ENCODE peak calls at places on chromosomes 4 and X, in eight cellular contexts. H is GM12891, E is IMR-90, O is suprapubic skin, X is Peyer's patch, S is body of pancreas, B is GM12892, I is ovary. R is an unnamed sample.

GRCh38 chrX:68843992-68844391 is 15.2 kb downstream of the EFNB1 start:
- DNase-seq in H (no peak), E (no peak), O (no peak), X (peak; percentile 59), S (no peak), B (no peak), I (no peak), R (no peak)

GRCh38 chr4:137819964-137820383 is 287.7 kb upstream of the PCDH18 start:
- DNase-seq in H (peak; percentile 7), E (peak; percentile 65), O (no peak), X (no peak), S (peak; percentile 14), B (no peak), I (no peak), R (peak; percentile 2)

GRCh38 chr4:82473621-82474164 is 43.3 kb downstream of the ENOPH1 start:
- DNase-seq in H (no peak), E (no peak), O (no peak), X (no peak), S (no peak), B (no peak), I (no peak), R (no peak)

GRCh38 chr4:83358410-83358809 is 23.8 kb upstream of the HPSE start:
- DNase-seq in H (no peak), E (peak; percentile 73), O (no peak), X (no peak), S (no peak), B (no peak), I (no peak), R (peak; percentile 35)

GRCh38 chrX:19127649-19128168 is 5.4 kb upstream of the ADGRG2 start:
- DNase-seq in H (no peak), E (no peak), O (no peak), X (no peak), S (no peak), B (no peak), I (no peak), R (no peak)

GRCh38 chr4:63777571-63777970 is 631.7 kb downstream of the TECRL start:
- DNase-seq in H (no peak), E (no peak), O (no peak), X (no peak), S (no peak), B (no peak), I (no peak), R (no peak)

GRCh38 chr4:56986192-56986591 is 7.5 kb downstream of the POLR2B start:
- DNase-seq in H (no peak), E (no peak), O (no peak), X (no peak), S (no peak), B (no peak), I (no peak), R (no peak)

GRCh38 chrX:38151426-38151825 is 69.2 kb downstream of the SRPX start:
- DNase-seq in H (no peak), E (peak; percentile 34), O (no peak), X (no peak), S (no peak), B (no peak), I (no peak), R (no peak)

GRCh38 chrX:51876441-51876840 is 17.0 kb upstream of the MAGED1 start:
- DNase-seq in H (no peak), E (peak; percentile 71), O (no peak), X (no peak), S (no peak), B (no peak), I (no peak), R (no peak)

GRCh38 chr4:103075894-103076776 is at the start of gene SLC9B2:
- DNase-seq in H (peak; percentile 35), E (peak; percentile 56), O (peak; percentile 80), X (peak; percentile 77), S (peak; percentile 53), B (peak; percentile 37), I (peak; percentile 79), R (peak; percentile 28)

GRCh38 chr4:155777971-155778710 is 19.3 kb downstream of the GUCY1B1 start:
- DNase-seq in H (no peak), E (peak; percentile 84), O (no peak), X (no peak), S (peak; percentile 57), B (no peak), I (no peak), R (no peak)

GRCh38 chr4:47031011-47031678 is at the start of gene GABRB1:
- DNase-seq in H (no peak), E (peak; percentile 61), O (no peak), X (peak; percentile 82), S (peak; percentile 71), B (no peak), I (peak; percentile 15), R (peak; percentile 9)

GRCh38 chr4:186472948-186473347 is 82.4 kb downstream of the MTNR1A start:
- DNase-seq in H (no peak), E (peak; percentile 56), O (no peak), X (no peak), S (no peak), B (no peak), I (no peak), R (peak; percentile 10)

GRCh38 chr4:140152015-140152703 is 1.8 kb downstream of the MAML3 start:
- DNase-seq in H (peak; percentile 27), E (no peak), O (peak; percentile 85), X (peak; percentile 89), S (peak; percentile 74), B (peak; percentile 31), I (peak; percentile 83), R (peak; percentile 33)

GRCh38 chr4:140152760-140153418 is 1.1 kb downstream of the MAML3 start:
- DNase-seq in H (peak; percentile 19), E (peak; percentile 44), O (peak; percentile 78), X (peak; percentile 75), S (peak; percentile 74), B (peak; percentile 10), I (peak; percentile 75), R (no peak)

GRCh38 chr4:140154572-140154891 is 548 bp upstream of the MAML3 start:
- DNase-seq in H (no peak), E (no peak), O (no peak), X (no peak), S (no peak), B (no peak), I (no peak), R (no peak)

GRCh38 chr4:140153419-140153743 is 603 bp downstream of the MAML3 start:
- DNase-seq in H (no peak), E (no peak), O (no peak), X (no peak), S (no peak), B (no peak), I (no peak), R (no peak)

DNA sequence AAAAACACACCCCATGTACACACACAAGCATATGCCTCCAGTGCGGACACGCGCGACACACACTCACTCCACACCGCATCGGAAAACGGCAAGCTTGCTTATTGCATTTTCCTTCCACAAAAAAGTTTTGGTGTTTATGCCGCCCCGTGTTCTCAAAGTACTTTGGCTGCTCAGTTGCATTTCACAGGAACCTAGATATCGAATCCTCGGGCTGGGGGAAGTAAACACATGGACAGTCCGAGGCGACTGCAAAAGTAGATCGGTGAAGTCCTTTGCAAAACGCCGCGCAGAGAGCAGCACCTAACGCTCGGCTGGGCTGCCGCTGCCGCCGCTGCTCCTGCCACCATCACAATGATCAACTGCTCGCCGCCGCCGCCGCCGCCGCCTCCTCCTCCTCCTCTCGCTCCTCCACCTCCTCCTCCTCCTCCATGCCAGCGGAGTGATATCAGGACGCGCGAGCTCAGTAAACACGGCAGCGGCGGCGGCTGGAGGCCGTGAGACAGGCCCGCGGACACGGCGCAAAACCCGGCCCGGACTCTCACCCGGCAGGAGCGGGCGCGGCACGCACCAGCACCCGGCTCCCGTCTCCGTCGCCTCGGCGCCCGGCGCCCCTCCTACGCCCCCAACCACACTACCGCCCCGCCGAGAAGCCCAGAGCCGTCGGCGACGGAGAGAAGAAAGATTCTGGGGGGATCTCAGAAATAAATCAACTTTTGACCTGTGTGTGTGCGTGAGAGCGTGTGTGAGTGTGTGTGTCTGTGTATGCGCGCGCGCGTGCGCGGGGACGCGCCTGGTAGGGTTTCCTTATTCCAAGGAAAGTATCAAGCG is at the start of gene MAML3:
- DNase-seq in H (peak; percentile 37), E (peak; percentile 96), O (peak; percentile 96), X (peak; percentile 96), S (peak; percentile 96), B (peak; percentile 39), I (peak; percentile 96), R (peak; percentile 44)
- TF ChIP-seq POLR2A in H (no peak), E (peak; percentile 62), O (no peak), X (peak; percentile 93), S (peak; percentile 97), B (no peak), I (peak; percentile 78), R (no peak)

GRCh38 chr4:6714954-6715353 is 1.0 kb upstream of the BLOC1S4 start:
- DNase-seq in H (no peak), E (no peak), O (no peak), X (no peak), S (no peak), B (no peak), I (no peak), R (no peak)

GRCh38 chr4:6716958-6717655 is 1.1 kb downstream of the BLOC1S4 start:
- DNase-seq in H (no peak), E (peak; percentile 34), O (no peak), X (peak; percentile 40), S (no peak), B (no peak), I (no peak), R (no peak)

GRCh38 chr4:6718932-6719610 is 3.1 kb downstream of the BLOC1S4 start:
- DNase-seq in H (no peak), E (no peak), O (no peak), X (peak; percentile 40), S (no peak), B (no peak), I (no peak), R (no peak)

GRCh38 chr4:6715704-6716017 is 313 bp upstream of the BLOC1S4 start:
- DNase-seq in H (no peak), E (no peak), O (no peak), X (no peak), S (no peak), B (no peak), I (no peak), R (no peak)

GRCh38 chr4:6716018-6716911 is at the start of gene BLOC1S4:
- DNase-seq in H (peak; percentile 90), E (peak; percentile 92), O (peak; percentile 86), X (peak; percentile 95), S (peak; percentile 90), B (peak; percentile 92), I (peak; percentile 90), R (peak; percentile 60)
- TF ChIP-seq POLR2A in H (peak; percentile 85), E (peak; percentile 66), O (peak; percentile 71), X (peak; percentile 76), S (peak; percentile 82), B (peak; percentile 93), I (peak; percentile 89), R (peak; percentile 75)

DNA sequence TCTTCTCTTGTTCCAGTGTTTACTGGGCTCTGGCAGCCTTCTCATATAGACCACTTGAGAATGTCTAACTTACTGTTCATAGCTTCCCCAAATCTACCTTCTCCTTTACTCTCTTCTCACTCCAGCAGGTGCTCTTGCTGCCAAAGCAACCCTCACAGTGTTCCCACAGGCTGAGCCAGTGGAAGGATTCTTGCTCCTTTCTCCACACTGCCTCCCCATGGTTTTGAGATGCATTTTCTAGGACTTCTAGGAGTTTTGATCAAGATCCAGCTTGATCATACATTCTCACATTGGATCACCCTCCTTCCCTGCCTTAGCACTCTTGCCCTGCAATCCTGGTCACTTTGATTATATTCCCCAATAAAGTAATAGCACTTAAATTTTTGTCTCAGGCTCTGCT is 230.8 kb downstream of the TMEM47 start:
- DNase-seq in H (no peak), E (no peak), O (no peak), X (no peak), S (no peak), B (no peak), I (no peak), R (no peak)
- TF ChIP-seq POLR2A in H (no peak), E (no peak), O (no peak), X (no peak), S (no peak), B (no peak), I (no peak), R (no peak)

GRCh38 chrX:130165703-130166502 is at the start of gene AIFM1:
- DNase-seq in H (peak; percentile 57), E (peak; percentile 94), O (peak; percentile 94), X (peak; percentile 95), S (peak; percentile 92), B (peak; percentile 72), I (peak; percentile 91), R (peak; percentile 77)
- TF ChIP-seq POLR2A in H (peak; percentile 85), E (no peak), O (peak; percentile 43), X (no peak), S (peak; percentile 80), B (peak; percentile 80), I (peak; percentile 46), R (peak; percentile 78)